ENCODE peak calls at places on chromosomes 2 and 18, in six cellular contexts. One of them, this sample, is unnamed.

GRCh38 chr18:3056311-3056710 is 43.4 kb upstream of the LPIN2 start:
- DNase-seq in neuronal stem cell: no peak
- DNase-seq in mesendoderm: no peak
- DNase-seq in mesenchymal stem cell: no peak
- DNase-seq in IMR-90: no peak
- DNase-seq in H1: no peak
- DNase-seq in this sample: no peak

GRCh38 chr18:7784171-7784570 is 217.1 kb downstream of the PTPRM start:
- DNase-seq in neuronal stem cell: no peak
- DNase-seq in mesendoderm: peak
- DNase-seq in mesenchymal stem cell: no peak
- DNase-seq in IMR-90: no peak
- DNase-seq in H1: no peak
- DNase-seq in this sample: peak

GRCh38 chr2:2919574-2920365 is 457.8 kb downstream of the EIPR1 start:
- DNase-seq in neuronal stem cell: no peak
- DNase-seq in mesendoderm: no peak
- DNase-seq in mesenchymal stem cell: no peak
- DNase-seq in IMR-90: no peak
- DNase-seq in H1: no peak
- DNase-seq in this sample: no peak

GRCh38 chr2:71896385-71897144 is 251.1 kb downstream of the CYP26B1 start:
- DNase-seq in neuronal stem cell: no peak
- DNase-seq in mesendoderm: no peak
- DNase-seq in mesenchymal stem cell: no peak
- DNase-seq in IMR-90: no peak
- DNase-seq in H1: no peak
- DNase-seq in this sample: no peak

GRCh38 chr2:85754313-85755095 is 713 bp downstream of the ATOH8 start:
- DNase-seq in neuronal stem cell: peak
- DNase-seq in mesendoderm: peak
- DNase-seq in mesenchymal stem cell: peak
- DNase-seq in IMR-90: peak
- DNase-seq in H1: no peak
- DNase-seq in this sample: peak

GRCh38 chr2:100853909-100854810 is 34.2 kb downstream of the NPAS2 start:
- DNase-seq in neuronal stem cell: no peak
- DNase-seq in mesendoderm: peak
- DNase-seq in mesenchymal stem cell: no peak
- DNase-seq in IMR-90: no peak
- DNase-seq in H1: no peak
- DNase-seq in this sample: no peak

GRCh38 chr2:134522436-134522835 is 196.4 kb downstream of the TMEM163 start:
- DNase-seq in neuronal stem cell: no peak
- DNase-seq in mesendoderm: no peak
- DNase-seq in mesenchymal stem cell: no peak
- DNase-seq in IMR-90: no peak
- DNase-seq in H1: no peak
- DNase-seq in this sample: no peak

GRCh38 chr2:211836409-211836808 is 702.2 kb downstream of the ERBB4 start:
- DNase-seq in neuronal stem cell: no peak
- DNase-seq in mesendoderm: no peak
- DNase-seq in mesenchymal stem cell: no peak
- DNase-seq in IMR-90: no peak
- DNase-seq in H1: no peak
- DNase-seq in this sample: no peak

GRCh38 chr2:88811238-88811637 is 119.8 kb downstream of the RPIA start:
- DNase-seq in neuronal stem cell: no peak
- DNase-seq in mesendoderm: no peak
- DNase-seq in mesenchymal stem cell: no peak
- DNase-seq in IMR-90: no peak
- DNase-seq in H1: no peak
- DNase-seq in this sample: no peak

GRCh38 chr2:100744589-100744988 is 75.3 kb upstream of the NPAS2 start:
- DNase-seq in neuronal stem cell: no peak
- DNase-seq in mesendoderm: peak
- DNase-seq in mesenchymal stem cell: peak
- DNase-seq in IMR-90: peak
- DNase-seq in H1: no peak
- DNase-seq in this sample: no peak

GRCh38 chr2:181586569-181587076 is 70.3 kb downstream of the CERKL start:
- DNase-seq in neuronal stem cell: no peak
- DNase-seq in mesendoderm: no peak
- DNase-seq in mesenchymal stem cell: peak
- DNase-seq in IMR-90: no peak
- DNase-seq in H1: no peak
- DNase-seq in this sample: no peak

GRCh38 chr2:167134381-167135072 is 246.2 kb downstream of the XIRP2 start:
- DNase-seq in neuronal stem cell: no peak
- DNase-seq in mesendoderm: peak
- DNase-seq in mesenchymal stem cell: peak
- DNase-seq in IMR-90: peak
- DNase-seq in H1: no peak
- DNase-seq in this sample: no peak

GRCh38 chr2:190431907-190432306 is 23.8 kb downstream of the MFSD6 start:
- DNase-seq in neuronal stem cell: no peak
- DNase-seq in mesendoderm: no peak
- DNase-seq in mesenchymal stem cell: no peak
- DNase-seq in IMR-90: peak
- DNase-seq in H1: no peak
- DNase-seq in this sample: no peak

GRCh38 chr2:226759768-226760167 is 39.9 kb downstream of the IRS1 start:
- DNase-seq in neuronal stem cell: no peak
- DNase-seq in mesendoderm: no peak
- DNase-seq in mesenchymal stem cell: no peak
- DNase-seq in IMR-90: no peak
- DNase-seq in H1: no peak
- DNase-seq in this sample: no peak

GRCh38 chr2:28608061-28608828 is 112.4 kb downstream of the PLB1 start:
- DNase-seq in neuronal stem cell: no peak
- DNase-seq in mesendoderm: no peak
- DNase-seq in mesenchymal stem cell: no peak
- DNase-seq in IMR-90: no peak
- DNase-seq in H1: no peak
- DNase-seq in this sample: no peak

GRCh38 chr2:73356097-73356496 is 29.5 kb upstream of the ALMS1 start:
- DNase-seq in neuronal stem cell: no peak
- DNase-seq in mesendoderm: no peak
- DNase-seq in mesenchymal stem cell: no peak
- DNase-seq in IMR-90: no peak
- DNase-seq in H1: no peak
- DNase-seq in this sample: no peak

GRCh38 chr2:223093436-223093839 is 41.4 kb downstream of the KCNE4 start:
- DNase-seq in neuronal stem cell: no peak
- DNase-seq in mesendoderm: peak
- DNase-seq in mesenchymal stem cell: peak
- DNase-seq in IMR-90: peak
- DNase-seq in H1: no peak
- DNase-seq in this sample: peak

GRCh38 chr2:187656123-187656522 is 101.9 kb upstream of the TFPI start:
- DNase-seq in neuronal stem cell: no peak
- DNase-seq in mesendoderm: no peak
- DNase-seq in mesenchymal stem cell: no peak
- DNase-seq in IMR-90: no peak
- DNase-seq in H1: no peak
- DNase-seq in this sample: no peak

GRCh38 chr2:147061269-147061668 is 783.6 kb upstream of the ACVR2A start:
- DNase-seq in neuronal stem cell: no peak
- DNase-seq in mesendoderm: no peak
- DNase-seq in mesenchymal stem cell: no peak
- DNase-seq in IMR-90: no peak
- DNase-seq in H1: no peak
- DNase-seq in this sample: no peak

GRCh38 chr2:218375212-218375611 is 6.9 kb upstream of the SLC11A1 start:
- DNase-seq in neuronal stem cell: no peak
- DNase-seq in mesendoderm: no peak
- DNase-seq in mesenchymal stem cell: peak
- DNase-seq in IMR-90: peak
- DNase-seq in H1: no peak
- DNase-seq in this sample: no peak

GRCh38 chr2:130334026-130334425 is 8.7 kb upstream of the IMP4 start:
- DNase-seq in neuronal stem cell: no peak
- DNase-seq in mesendoderm: no peak
- DNase-seq in mesenchymal stem cell: no peak
- DNase-seq in IMR-90: no peak
- DNase-seq in H1: no peak
- DNase-seq in this sample: no peak

GRCh38 chr18:57833441-57834101 is 30.5 kb upstream of the ATP8B1 start:
- DNase-seq in neuronal stem cell: no peak
- DNase-seq in mesendoderm: peak
- DNase-seq in mesenchymal stem cell: peak
- DNase-seq in IMR-90: peak
- DNase-seq in H1: no peak
- DNase-seq in this sample: peak

GRCh38 chr2:102149243-102149642 is 6.7 kb downstream of the IL1R1 start:
- DNase-seq in neuronal stem cell: no peak
- DNase-seq in mesendoderm: no peak
- DNase-seq in mesenchymal stem cell: no peak
- DNase-seq in IMR-90: no peak
- DNase-seq in H1: no peak
- DNase-seq in this sample: no peak
- H4K8ac ChIP-seq in neuronal stem cell: no peak
- H4K8ac ChIP-seq in mesendoderm: no peak
- H4K8ac ChIP-seq in mesenchymal stem cell: peak
- H4K8ac ChIP-seq in IMR-90: no peak
- H4K8ac ChIP-seq in H1: no peak
- H4K8ac ChIP-seq in this sample: no peak

GRCh38 chr2:20618468-20618885 is 32.4 kb downstream of the HS1BP3 start:
- DNase-seq in neuronal stem cell: no peak
- DNase-seq in mesendoderm: no peak
- DNase-seq in mesenchymal stem cell: no peak
- DNase-seq in IMR-90: no peak
- DNase-seq in H1: no peak
- DNase-seq in this sample: no peak
- H3K4me3 ChIP-seq in neuronal stem cell: no peak
- H3K4me3 ChIP-seq in mesendoderm: no peak
- H3K4me3 ChIP-seq in mesenchymal stem cell: no peak
- H3K4me3 ChIP-seq in IMR-90: no peak
- H3K4me3 ChIP-seq in H1: no peak
- H3K4me3 ChIP-seq in this sample: no peak

DNA sequence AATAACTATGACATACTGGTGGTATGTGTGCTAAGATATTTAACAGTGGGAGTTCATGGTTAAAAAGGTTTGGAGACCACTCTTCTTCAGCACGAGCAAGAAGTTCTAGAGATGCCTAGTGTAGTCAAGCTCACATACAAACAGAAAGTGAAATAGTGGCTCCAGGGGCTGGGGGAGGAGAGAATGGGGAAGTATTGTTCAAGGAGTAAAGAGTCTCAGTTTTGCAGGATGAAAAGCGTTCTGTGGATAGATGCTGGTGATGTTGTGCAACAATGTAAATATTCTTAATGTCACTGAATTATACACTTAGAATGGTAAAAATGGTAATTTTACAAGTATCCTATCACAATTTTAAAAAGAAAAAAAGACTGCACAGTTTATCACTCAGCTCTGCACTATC is 29.0 kb upstream of the EPAS1 start:
- DNase-seq in neuronal stem cell: no peak
- DNase-seq in mesendoderm: no peak
- DNase-seq in mesenchymal stem cell: peak
- DNase-seq in IMR-90: no peak
- DNase-seq in H1: no peak
- DNase-seq in this sample: no peak
- H4K8ac ChIP-seq in neuronal stem cell: no peak
- H4K8ac ChIP-seq in mesendoderm: no peak
- H4K8ac ChIP-seq in mesenchymal stem cell: no peak
- H4K8ac ChIP-seq in IMR-90: no peak
- H4K8ac ChIP-seq in H1: no peak
- H4K8ac ChIP-seq in this sample: no peak

GRCh38 chr2:118845843-118846666 is 1.4 kb downstream of the EN1 start:
- DNase-seq in neuronal stem cell: peak
- DNase-seq in mesendoderm: peak
- DNase-seq in mesenchymal stem cell: no peak
- DNase-seq in IMR-90: no peak
- DNase-seq in H1: no peak
- DNase-seq in this sample: no peak
- H3K4me3 ChIP-seq in neuronal stem cell: no peak
- H3K4me3 ChIP-seq in mesendoderm: no peak
- H3K4me3 ChIP-seq in mesenchymal stem cell: peak
- H3K4me3 ChIP-seq in IMR-90: no peak
- H3K4me3 ChIP-seq in H1: no peak
- H3K4me3 ChIP-seq in this sample: peak

GRCh38 chr2:119838179-119838578 is 78.5 kb downstream of the PTPN4 start:
- DNase-seq in neuronal stem cell: no peak
- DNase-seq in mesendoderm: no peak
- DNase-seq in mesenchymal stem cell: no peak
- DNase-seq in IMR-90: no peak
- DNase-seq in H1: no peak
- DNase-seq in this sample: no peak

GRCh38 chr2:119837759-119838158 is 78.0 kb downstream of the PTPN4 start:
- DNase-seq in neuronal stem cell: no peak
- DNase-seq in mesendoderm: no peak
- DNase-seq in mesenchymal stem cell: no peak
- DNase-seq in IMR-90: no peak
- DNase-seq in H1: no peak
- DNase-seq in this sample: no peak

GRCh38 chr2:119841550-119841949 is 81.8 kb downstream of the PTPN4 start:
- DNase-seq in neuronal stem cell: no peak
- DNase-seq in mesendoderm: no peak
- DNase-seq in mesenchymal stem cell: peak
- DNase-seq in IMR-90: peak
- DNase-seq in H1: no peak
- DNase-seq in this sample: no peak

GRCh38 chr2:119836455-119837142 is 76.9 kb downstream of the PTPN4 start:
- DNase-seq in neuronal stem cell: no peak
- DNase-seq in mesendoderm: no peak
- DNase-seq in mesenchymal stem cell: no peak
- DNase-seq in IMR-90: no peak
- DNase-seq in H1: no peak
- DNase-seq in this sample: no peak

DNA sequence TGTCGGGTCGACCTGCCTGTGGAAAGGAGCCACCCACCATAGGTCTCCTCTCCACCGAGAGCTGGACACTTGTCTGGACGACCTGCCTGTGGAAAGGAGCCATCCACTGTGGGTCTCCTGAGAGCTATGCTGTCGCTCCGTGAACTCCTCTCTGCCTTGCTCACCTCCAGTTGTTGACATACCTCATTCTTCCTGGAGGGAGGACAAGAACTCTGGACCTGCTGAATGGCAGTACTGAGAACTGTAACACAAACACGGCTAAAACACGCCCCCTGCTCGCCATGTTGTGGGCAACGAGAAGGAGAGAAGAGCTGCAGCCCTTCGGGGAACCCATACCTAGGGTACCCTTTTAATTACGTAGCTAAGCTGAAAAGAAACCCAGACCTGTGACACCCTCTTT is 77.6 kb downstream of the PTPN4 start:
- DNase-seq in neuronal stem cell: no peak
- DNase-seq in mesendoderm: no peak
- DNase-seq in mesenchymal stem cell: no peak
- DNase-seq in IMR-90: no peak
- DNase-seq in H1: no peak
- DNase-seq in this sample: no peak
- H4K8ac ChIP-seq in neuronal stem cell: no peak
- H4K8ac ChIP-seq in mesendoderm: no peak
- H4K8ac ChIP-seq in mesenchymal stem cell: no peak
- H4K8ac ChIP-seq in IMR-90: no peak
- H4K8ac ChIP-seq in H1: no peak
- H4K8ac ChIP-seq in this sample: no peak